ENCODE peak calls at places on chromosomes 6 and 20, in ten cellular contexts. R is spleen; C is iPS DF 6.9; J is Peyer's patch; K is lower lobe of right lung; W is SJSA1; U is CD4-positive, alpha-beta memory T cell; H is adrenal gland; Q is aorta; T is fibroblast of lung. N is an unnamed sample.

GRCh38 chr6:132690678-132691077 is 23.2 kb downstream of the VNN1 start:
- DNase-seq in H (no peak), K (no peak), Q (no peak), C (no peak), T (no peak), J (no peak), U (no peak), W (no peak), R (no peak), N (no peak)

GRCh38 chr6:139406577-139407343 is 32.3 kb upstream of the CITED2 start:
- DNase-seq in Q (no peak), K (no peak), U (no peak), H (no peak), T (no peak), C (no peak), J (no peak), R (no peak), W (no peak), N (no peak)

GRCh38 chr6:27889628-27890315 is 22.4 kb downstream of the OR2B2 start:
- DNase-seq in Q (no peak), T (no peak), R (no peak), J (no peak), H (no peak), W (no peak), C (no peak), K (no peak), U (no peak), N (no peak)

GRCh38 chr20:59670786-59671492 is 66.6 kb downstream of the PHACTR3 start:
- DNase-seq in T (no peak), K (no peak), C (no peak), R (no peak), H (no peak), Q (no peak), U (no peak), W (peak; percentile 25), J (no peak), N (no peak)

GRCh38 chr20:17925300-17925939 is 43.2 kb downstream of the SNX5 start:
- DNase-seq in U (no peak), K (no peak), Q (no peak), J (no peak), T (peak; percentile 52), C (no peak), H (no peak), R (no peak), W (no peak), N (no peak)

GRCh38 chr20:62723351-62723750 is 14.7 kb downstream of the NTSR1 start:
- DNase-seq in W (no peak), J (no peak), H (peak; percentile 58), T (peak; percentile 26), U (no peak), R (peak; percentile 41), K (peak; percentile 41), C (no peak), Q (no peak), N (peak; percentile 14)

GRCh38 chr20:35451295-35451694 is 4.1 kb upstream of the CEP250 start:
- DNase-seq in R (no peak), T (no peak), J (no peak), H (no peak), C (no peak), W (no peak), Q (no peak), U (no peak), K (no peak), N (no peak)

GRCh38 chr6:37372116-37372515 is 18.3 kb downstream of the RNF8 start:
- DNase-seq in W (no peak), J (no peak), C (no peak), Q (no peak), H (no peak), T (no peak), K (no peak), U (no peak), R (no peak), N (no peak)

GRCh38 chr6:88008821-88009220 is 38.8 kb upstream of the SPACA1 start:
- DNase-seq in W (no peak), Q (no peak), H (no peak), K (no peak), T (no peak), U (no peak), J (no peak), R (no peak), C (no peak), N (no peak)

GRCh38 chr6:56245903-56246351 is 1.5 kb downstream of the COL21A1 start:
- DNase-seq in K (no peak), W (no peak), H (no peak), J (no peak), C (no peak), R (no peak), U (no peak), T (peak; percentile 82), Q (no peak), N (no peak)
- H3K4me3 ChIP-seq in K (peak overlapping the region; percentile 58), W (no peak overlapping the region), H (no peak overlapping the region), J (no peak overlapping the region), C (no peak overlapping the region), R (no peak overlapping the region), U (no peak overlapping the region), T (no peak overlapping the region), Q (peak overlapping the region; percentile 65), N (peak overlapping the region; percentile 67)

GRCh38 chr6:16809753-16810358 is 48.6 kb upstream of the ATXN1 start:
- DNase-seq in C (no peak), T (no peak), R (no peak), H (no peak), K (no peak), Q (no peak), W (no peak), J (no peak), U (no peak), N (no peak)
- H3K9me3 ChIP-seq in C (no peaks in the 10 kb centered on the region), T (no peaks in the 10 kb centered on the region), R (peaks cover 38% of the 10 kb centered on the region), H (no peaks in the 10 kb centered on the region), K (peaks cover 21% of the 10 kb centered on the region), Q (peaks cover 3% of the 10 kb centered on the region), W (peaks cover 12% of the 10 kb centered on the region), J (no peaks in the 10 kb centered on the region), U (peaks cover 4% of the 10 kb centered on the region), N (peaks cover 31% of the 10 kb centered on the region)

GRCh38 chr20:4808872-4809271 is 87.2 kb downstream of the PRND start:
- DNase-seq in T (peak; percentile 3), U (no peak), C (no peak), K (no peak), R (no peak), W (no peak), Q (no peak), J (no peak), H (no peak), N (no peak)

GRCh38 chr20:4811661-4812181 is 90.0 kb downstream of the PRND start:
- DNase-seq in C (no peak), T (no peak), Q (no peak), H (peak; percentile 74), K (peak; percentile 84), J (peak; percentile 87), W (no peak), U (peak; percentile 80), R (peak; percentile 95), N (peak; percentile 72)

GRCh38 chr20:4811257-4811656 is 89.5 kb downstream of the PRND start:
- DNase-seq in C (no peak), U (no peak), J (no peak), H (no peak), W (no peak), K (no peak), R (no peak), T (no peak), Q (no peak), N (no peak)

GRCh38 chr20:4809707-4810106 is 88.0 kb downstream of the PRND start:
- DNase-seq in C (no peak), R (peak; percentile 83), J (peak; percentile 76), H (no peak), Q (no peak), W (no peak), K (no peak), T (no peak), U (no peak), N (no peak)

GRCh38 chr20:4810446-4811019 is 88.8 kb downstream of the PRND start:
- DNase-seq in C (no peak), T (no peak), R (no peak), Q (no peak), K (no peak), H (no peak), U (no peak), J (no peak), W (no peak), N (no peak)
- H3K4me3 ChIP-seq in C (no peak overlapping the region), T (no peak overlapping the region), R (peak overlapping the region; percentile 3), Q (no peak overlapping the region), K (no peak overlapping the region), H (no peak overlapping the region), U (no peak overlapping the region), J (no peak overlapping the region), W (no peak overlapping the region), N (no peak overlapping the region)

GRCh38 chr6:307874-308273 is 15.6 kb downstream of the DUSP22 start:
- DNase-seq in T (no peak), J (no peak), R (no peak), W (no peak), U (no peak), H (no peak), Q (no peak), C (no peak), K (no peak), N (no peak)
- H3K9me3 ChIP-seq in T (no peaks in the 10 kb centered on the region), J (no peaks in the 10 kb centered on the region), R (no peaks in the 10 kb centered on the region), W (no peaks in the 10 kb centered on the region), U (peaks cover 5% of the 10 kb centered on the region), H (no peaks in the 10 kb centered on the region), Q (no peaks in the 10 kb centered on the region), C (no peaks in the 10 kb centered on the region), K (no peaks in the 10 kb centered on the region), N (no peaks in the 10 kb centered on the region)

DNA sequence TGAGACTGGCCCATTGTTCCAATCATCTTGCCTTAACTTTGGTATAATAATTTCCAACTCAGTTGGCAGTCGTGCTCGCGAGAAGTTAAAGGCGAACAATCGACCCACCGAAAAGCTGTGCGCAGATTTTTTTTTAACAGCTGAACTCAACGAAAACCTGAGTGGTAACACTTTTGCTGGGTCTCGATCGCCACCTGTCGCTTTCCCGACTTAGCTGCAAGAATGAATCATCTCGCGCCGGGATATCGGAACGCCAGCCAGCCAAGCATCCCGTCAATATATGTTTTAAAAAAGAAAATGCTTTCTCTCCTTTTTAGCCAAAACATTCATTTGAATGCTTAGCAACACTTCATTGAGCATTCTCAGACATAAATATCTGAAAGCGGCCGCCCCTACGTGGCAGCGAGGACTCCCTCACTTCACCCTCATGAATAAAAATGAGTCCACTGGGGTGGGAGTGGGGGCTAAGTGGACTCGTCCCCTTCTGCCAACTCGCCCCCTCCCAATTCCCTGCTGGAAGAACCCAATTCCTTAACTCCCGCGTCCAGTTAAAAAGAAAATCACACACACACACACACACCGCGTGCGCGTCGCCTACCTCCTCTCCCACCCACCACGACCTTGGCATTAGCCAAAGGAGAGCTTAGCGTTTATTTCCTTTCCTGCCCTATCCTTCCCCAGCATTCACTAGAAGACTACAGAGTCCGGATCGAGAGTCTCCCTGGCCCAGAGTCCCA is 1.5 kb downstream of the COL12A1 start:
- DNase-seq in J (no peak), Q (peak; percentile 91), H (peak; percentile 73), U (no peak), C (no peak), W (peak; percentile 87), R (peak; percentile 65), T (peak; percentile 97), K (peak; percentile 65), N (peak; percentile 73)
- H3K4me3 ChIP-seq in J (peak overlapping the region; percentile 65), Q (peak overlapping the region; percentile 73), H (no peak overlapping the region), U (no peak overlapping the region), C (peak overlapping the region; percentile 68), W (peak overlapping the region; percentile 75), R (peak overlapping the region; percentile 52), T (peak overlapping the region; percentile 100), K (peak overlapping the region; percentile 57), N (peak overlapping the region; percentile 71)

DNA sequence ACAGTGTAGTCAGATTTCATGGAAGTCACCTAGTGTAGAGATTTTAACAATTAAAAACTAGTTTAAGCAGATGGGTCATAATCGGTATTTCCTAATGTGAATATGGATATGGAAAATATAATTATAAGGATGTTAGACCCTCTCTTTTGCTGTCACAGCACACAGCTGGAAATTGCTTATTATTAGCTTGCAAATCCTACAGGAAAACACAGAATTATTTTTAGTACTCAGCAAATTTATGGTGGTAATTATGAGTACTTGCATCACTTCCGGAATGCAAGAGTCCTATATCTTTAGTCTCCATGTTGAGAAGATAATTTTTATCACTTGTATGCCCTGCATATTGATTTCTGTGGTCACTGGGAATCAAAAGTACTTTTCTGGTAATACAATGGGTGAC is 993.5 kb downstream of the KIF16B start:
- DNase-seq in J (no peak), W (no peak), Q (no peak), U (no peak), C (no peak), K (no peak), T (no peak), H (no peak), R (no peak), N (no peak)
- H3K9me3 ChIP-seq in J (no peaks in the 10 kb centered on the region), W (no peaks in the 10 kb centered on the region), Q (no peaks in the 10 kb centered on the region), U (no peaks in the 10 kb centered on the region), C (no peaks in the 10 kb centered on the region), K (no peaks in the 10 kb centered on the region), T (no peaks in the 10 kb centered on the region), H (no peaks in the 10 kb centered on the region), R (no peaks in the 10 kb centered on the region), N (no peaks in the 10 kb centered on the region)